ENCODE peak calls at places on chromosomes 11 and 22, in four cellular contexts. E, O, V and B are unnamed samples.

GRCh38 chr11:88629496-88629895 is 292.0 kb upstream of the CTSC start:
- DNase-seq in E (no peak), V (no peak), O (no peak), B (no peak)

GRCh38 chr22:46827781-46828180 is 65.3 kb downstream of the TBC1D22A start:
- DNase-seq in O (no peak), V (no peak), E (peak), B (no peak)

GRCh38 chr22:17443413-17444203 is 74.3 kb downstream of the CECR2 start:
- DNase-seq in V (no peak), E (peak), O (no peak), B (no peak)

GRCh38 chr11:27358306-27358705 is 4.7 kb downstream of the CCDC34 start:
- DNase-seq in O (no peak), V (no peak), E (no peak), B (peak)

GRCh38 chr22:44361391-44362126 is 48.8 kb upstream of the SHISAL1 start:
- DNase-seq in V (no peak), O (no peak), E (no peak), B (no peak)

GRCh38 chr11:94423467-94423866 is 22.2 kb upstream of the GPR83 start:
- DNase-seq in O (no peak), E (no peak), V (no peak), B (no peak)

GRCh38 chr22:45881524-45881875 is 95.5 kb downstream of the WNT7B start:
- DNase-seq in E (no peak), O (peak), V (no peak), B (no peak)

GRCh38 chr11:75731095-75731494 is 13.5 kb downstream of the MOGAT2 start:
- DNase-seq in E (no peak), V (no peak), O (no peak), B (no peak)

GRCh38 chr22:28348613-28349012 is 331.0 kb downstream of the TTC28 start:
- DNase-seq in O (no peak), V (no peak), E (no peak), B (no peak)

GRCh38 chr11:1919428-1920127 is at the start of gene TNNT3:
- DNase-seq in E (no peak), V (no peak), O (no peak), B (no peak)

GRCh38 chr11:87125257-87125656 is 87.5 kb downstream of the TMEM135 start:
- DNase-seq in E (peak), V (no peak), O (no peak), B (peak)

GRCh38 chr22:16783453-16783852 is 41.8 kb downstream of the XKR3 start:
- DNase-seq in V (no peak), O (no peak), E (no peak), B (no peak)

GRCh38 chr11:96111308-96111707 is 187.4 kb upstream of the MTMR2 start:
- DNase-seq in O (no peak), V (no peak), E (no peak), B (no peak)

GRCh38 chr22:35914665-35915476 is 113.8 kb downstream of the RBFOX2 start:
- DNase-seq in O (peak), E (peak), V (peak), B (peak)

GRCh38 chr22:33699176-33699575 is 221.1 kb downstream of the LARGE1 start:
- DNase-seq in V (no peak), E (no peak), O (no peak), B (no peak)

GRCh38 chr11:61041755-61042518 is 60.4 kb upstream of the CD5 start:
- DNase-seq in O (no peak), V (peak), E (no peak), B (peak)

GRCh38 chr11:34613462-34614183 is 7.3 kb upstream of the EHF start:
- DNase-seq in O (no peak), V (no peak), E (no peak), B (no peak)

GRCh38 chr11:1763796-1764661 is at the start of gene CTSD:
- DNase-seq in E (peak), O (peak), V (peak), B (peak)

GRCh38 chr11:129694538-129694937 is 121.1 kb upstream of the TMEM45B start:
- DNase-seq in V (no peak), O (no peak), E (peak), B (no peak)
- TF ChIP-seq CTCF in V (peak), O (peak), E (peak), B (no peak)

GRCh38 chr11:132855516-132855915 is 676.8 kb downstream of the OPCML start:
- DNase-seq in O (no peak), E (no peak), V (no peak), B (no peak)
- TF ChIP-seq CTCF in O (no peak), E (no peak), V (no peak), B (no peak)

DNA sequence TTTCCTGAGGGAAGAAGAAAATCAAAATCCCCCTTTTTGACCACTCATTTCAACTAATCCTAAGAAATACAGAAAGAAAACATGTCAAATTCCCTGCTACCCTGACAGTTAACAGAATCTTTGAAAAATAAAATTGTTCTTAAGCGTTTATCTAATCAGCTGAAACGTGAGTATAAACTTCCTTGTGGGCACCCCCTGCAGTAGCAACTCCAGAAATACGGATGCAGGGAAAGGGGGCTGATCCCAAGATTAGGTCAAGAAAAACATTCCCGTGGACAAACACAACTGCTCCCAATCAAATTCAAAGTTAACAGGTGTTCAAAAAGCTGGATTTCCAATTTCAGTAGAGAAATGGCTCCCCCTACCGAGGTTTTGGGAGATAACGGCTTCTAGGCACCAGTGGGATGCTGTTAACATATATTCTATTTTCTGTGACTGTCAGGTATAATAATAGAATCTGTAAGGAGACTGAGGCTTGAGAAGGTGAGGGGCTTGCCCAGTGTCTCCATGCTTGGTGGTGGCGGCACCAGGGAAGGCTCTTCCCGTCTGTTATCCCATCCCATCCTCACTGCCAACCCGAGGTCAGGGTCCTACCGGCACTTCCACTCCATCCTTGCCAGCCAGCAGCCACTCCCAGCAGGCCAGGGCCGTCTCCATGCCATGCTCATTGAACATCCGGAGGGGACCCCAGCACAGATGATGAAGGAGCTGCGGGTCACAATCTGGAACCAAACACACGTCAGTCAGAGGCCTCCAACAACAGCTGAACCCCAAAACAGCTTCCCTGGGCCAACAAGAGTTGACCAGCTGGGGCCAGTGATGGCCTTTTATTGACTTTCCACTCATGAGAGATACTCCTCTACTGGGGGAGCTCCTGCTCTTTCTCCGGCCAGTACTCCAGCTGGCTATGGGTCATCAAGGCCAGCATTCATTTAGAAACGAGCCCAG is 32.0 kb upstream of the SERPIND1 start:
- DNase-seq in E (peak), V (peak), O (no peak), B (peak)
- TF ChIP-seq CTCF in E (peak), V (peak), O (peak), B (peak)

GRCh38 chr11:106288057-106288456 is 210.6 kb downstream of the AASDHPPT start:
- DNase-seq in O (no peak), V (no peak), E (no peak), B (no peak)

GRCh38 chr11:106286881-106287504 is 209.5 kb downstream of the AASDHPPT start:
- DNase-seq in O (no peak), E (no peak), V (no peak), B (no peak)

GRCh38 chr11:106288988-106289387 is 211.5 kb downstream of the AASDHPPT start:
- DNase-seq in E (no peak), V (no peak), O (no peak), B (no peak)
- TF ChIP-seq CTCF in E (no peak), V (peak), O (no peak), B (no peak)

GRCh38 chr11:13964771-13965074 is 2.2 kb downstream of the SPON1 start:
- DNase-seq in O (no peak), E (no peak), V (no peak), B (no peak)

GRCh38 chr11:13962562-13963168 is at the start of gene SPON1:
- DNase-seq in O (peak), E (peak), V (no peak), B (peak)

GRCh38 chr11:13962198-13962561 is 343 bp upstream of the SPON1 start:
- DNase-seq in V (no peak), O (no peak), E (no peak), B (no peak)

GRCh38 chr11:13963949-13964770 is 1.6 kb downstream of the SPON1 start:
- DNase-seq in V (no peak), E (no peak), O (no peak), B (no peak)

DNA sequence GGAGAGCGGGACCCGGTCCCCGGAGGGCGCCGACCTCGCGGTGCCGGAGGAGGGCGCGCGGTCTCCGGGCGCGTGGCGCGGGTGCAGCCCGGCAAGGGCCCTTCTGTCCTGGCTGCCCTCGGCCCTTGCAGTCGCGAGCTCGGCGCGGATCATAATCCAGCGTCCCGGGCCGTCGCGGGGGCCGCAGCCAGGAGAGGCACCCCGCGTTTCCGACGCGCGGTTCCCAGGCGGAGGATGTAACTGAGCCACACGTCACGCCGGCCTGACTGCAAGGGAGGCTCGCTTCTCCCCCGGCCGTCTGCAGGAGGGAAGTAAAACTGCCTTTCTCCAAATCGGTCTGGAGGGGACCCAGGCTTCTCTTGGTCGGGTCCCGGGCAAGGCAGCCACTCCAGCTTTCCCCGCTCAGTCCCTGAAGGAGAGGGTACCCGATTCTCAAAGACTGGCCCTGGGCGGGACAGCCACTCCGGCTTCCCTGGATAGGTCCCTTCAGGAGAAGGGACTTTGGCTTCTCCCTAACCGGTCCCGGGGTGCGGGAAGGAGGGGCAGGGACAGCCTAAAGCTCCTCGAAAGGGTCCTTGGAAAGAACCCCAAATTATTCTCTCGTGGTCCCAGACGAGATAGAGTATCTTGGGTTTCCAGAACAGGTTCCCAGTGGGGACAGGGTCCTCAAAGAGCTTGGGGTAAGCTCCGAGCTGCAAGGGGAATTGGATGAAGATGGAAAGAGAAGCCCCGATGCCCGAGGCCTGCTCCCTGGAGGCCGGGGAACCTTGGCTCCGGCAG is 836 bp downstream of the SPON1 start:
- DNase-seq in E (no peak), V (no peak), O (peak), B (no peak)
- TF ChIP-seq CTCF in E (no peak), V (no peak), O (no peak), B (no peak)